ENCODE peak calls at places on chromosome 19, in ten cellular contexts. One of them, this sample, is unnamed.

GRCh38 chr19:42942187-42942789 is 5.3 kb upstream of the PSG7 start:
- DNase-seq in DND-41: no peak
- DNase-seq in GM12864: no peak
- DNase-seq in GM10248: no peak
- DNase-seq in HL-60: no peak
- DNase-seq in fibroblast of mammary gland: peak
- DNase-seq in NB4: peak
- DNase-seq in lower leg skin: no peak
- DNase-seq in transverse colon: no peak
- DNase-seq in stomach: no peak
- DNase-seq in this sample: peak

GRCh38 chr19:4200940-4201542 is 18.6 kb downstream of the ANKRD24 start:
- DNase-seq in DND-41: no peak
- DNase-seq in GM12864: no peak
- DNase-seq in GM10248: no peak
- DNase-seq in HL-60: no peak
- DNase-seq in fibroblast of mammary gland: no peak
- DNase-seq in NB4: no peak
- DNase-seq in lower leg skin: no peak
- DNase-seq in transverse colon: no peak
- DNase-seq in stomach: no peak
- DNase-seq in this sample: no peak

GRCh38 chr19:16084067-16084685 is 7.9 kb downstream of the TPM4 start:
- DNase-seq in DND-41: no peak
- DNase-seq in GM12864: no peak
- DNase-seq in GM10248: no peak
- DNase-seq in HL-60: no peak
- DNase-seq in fibroblast of mammary gland: no peak
- DNase-seq in NB4: peak
- DNase-seq in lower leg skin: no peak
- DNase-seq in transverse colon: no peak
- DNase-seq in stomach: no peak
- DNase-seq in this sample: no peak

GRCh38 chr19:15299568-15300409 is 32.5 kb downstream of the BRD4 start:
- DNase-seq in DND-41: no peak
- DNase-seq in GM12864: no peak
- DNase-seq in GM10248: no peak
- DNase-seq in HL-60: no peak
- DNase-seq in fibroblast of mammary gland: no peak
- DNase-seq in NB4: no peak
- DNase-seq in lower leg skin: no peak
- DNase-seq in transverse colon: no peak
- DNase-seq in stomach: no peak
- DNase-seq in this sample: no peak

GRCh38 chr19:13861714-13862531 is 15.0 kb upstream of the NANOS3 start:
- DNase-seq in DND-41: peak
- DNase-seq in GM12864: peak
- DNase-seq in GM10248: peak
- DNase-seq in HL-60: peak
- DNase-seq in fibroblast of mammary gland: peak
- DNase-seq in NB4: peak
- DNase-seq in lower leg skin: peak
- DNase-seq in transverse colon: peak
- DNase-seq in stomach: peak
- DNase-seq in this sample: peak

GRCh38 chr19:38692458-38693379 is 45.3 kb downstream of the ACTN4 start:
- DNase-seq in DND-41: no peak
- DNase-seq in GM12864: no peak
- DNase-seq in GM10248: no peak
- DNase-seq in HL-60: no peak
- DNase-seq in fibroblast of mammary gland: no peak
- DNase-seq in NB4: no peak
- DNase-seq in lower leg skin: no peak
- DNase-seq in transverse colon: no peak
- DNase-seq in stomach: no peak
- DNase-seq in this sample: no peak

GRCh38 chr19:12834976-12835757 is 788 bp upstream of the RTBDN start:
- DNase-seq in DND-41: no peak
- DNase-seq in GM12864: no peak
- DNase-seq in GM10248: no peak
- DNase-seq in HL-60: no peak
- DNase-seq in fibroblast of mammary gland: no peak
- DNase-seq in NB4: no peak
- DNase-seq in lower leg skin: no peak
- DNase-seq in transverse colon: peak
- DNase-seq in stomach: peak
- DNase-seq in this sample: peak

GRCh38 chr19:3368848-3369336 is 2.5 kb downstream of the NFIC start:
- DNase-seq in DND-41: no peak
- DNase-seq in GM12864: no peak
- DNase-seq in GM10248: no peak
- DNase-seq in HL-60: no peak
- DNase-seq in fibroblast of mammary gland: peak
- DNase-seq in NB4: no peak
- DNase-seq in lower leg skin: no peak
- DNase-seq in transverse colon: no peak
- DNase-seq in stomach: no peak
- DNase-seq in this sample: no peak

GRCh38 chr19:11269408-11269807 is 7.1 kb upstream of the DOCK6 start:
- DNase-seq in DND-41: no peak
- DNase-seq in GM12864: no peak
- DNase-seq in GM10248: no peak
- DNase-seq in HL-60: no peak
- DNase-seq in fibroblast of mammary gland: peak
- DNase-seq in NB4: no peak
- DNase-seq in lower leg skin: no peak
- DNase-seq in transverse colon: no peak
- DNase-seq in stomach: no peak
- DNase-seq in this sample: no peak

GRCh38 chr19:42254083-42254849 is 662 bp downstream of the ERF start:
- DNase-seq in DND-41: peak
- DNase-seq in GM12864: no peak
- DNase-seq in GM10248: peak
- DNase-seq in HL-60: peak
- DNase-seq in fibroblast of mammary gland: peak
- DNase-seq in NB4: peak
- DNase-seq in lower leg skin: peak
- DNase-seq in transverse colon: peak
- DNase-seq in stomach: peak
- DNase-seq in this sample: peak

GRCh38 chr19:45211751-45212381 is 33.3 kb downstream of the BLOC1S3 start:
- DNase-seq in DND-41: no peak
- DNase-seq in GM12864: no peak
- DNase-seq in GM10248: no peak
- DNase-seq in HL-60: no peak
- DNase-seq in fibroblast of mammary gland: no peak
- DNase-seq in NB4: no peak
- DNase-seq in lower leg skin: no peak
- DNase-seq in transverse colon: no peak
- DNase-seq in stomach: peak
- DNase-seq in this sample: peak

GRCh38 chr19:44820648-44821609 is 12.0 kb downstream of the BCAM start:
- DNase-seq in DND-41: no peak
- DNase-seq in GM12864: no peak
- DNase-seq in GM10248: no peak
- DNase-seq in HL-60: no peak
- DNase-seq in fibroblast of mammary gland: peak
- DNase-seq in NB4: no peak
- DNase-seq in lower leg skin: no peak
- DNase-seq in transverse colon: no peak
- DNase-seq in stomach: no peak
- DNase-seq in this sample: peak

GRCh38 chr19:55342044-55342531 is 2.4 kb downstream of the KMT5C start:
- DNase-seq in DND-41: no peak
- DNase-seq in GM12864: no peak
- DNase-seq in GM10248: no peak
- DNase-seq in HL-60: no peak
- DNase-seq in fibroblast of mammary gland: no peak
- DNase-seq in NB4: no peak
- DNase-seq in lower leg skin: no peak
- DNase-seq in transverse colon: no peak
- DNase-seq in stomach: no peak
- DNase-seq in this sample: no peak

GRCh38 chr19:55341191-55342043 is 1.7 kb downstream of the KMT5C start:
- DNase-seq in DND-41: peak
- DNase-seq in GM12864: no peak
- DNase-seq in GM10248: peak
- DNase-seq in HL-60: no peak
- DNase-seq in fibroblast of mammary gland: peak
- DNase-seq in NB4: peak
- DNase-seq in lower leg skin: no peak
- DNase-seq in transverse colon: peak
- DNase-seq in stomach: peak
- DNase-seq in this sample: peak

GRCh38 chr19:55340144-55340783 is 588 bp downstream of the KMT5C start:
- DNase-seq in DND-41: no peak
- DNase-seq in GM12864: no peak
- DNase-seq in GM10248: no peak
- DNase-seq in HL-60: no peak
- DNase-seq in fibroblast of mammary gland: no peak
- DNase-seq in NB4: peak
- DNase-seq in lower leg skin: no peak
- DNase-seq in transverse colon: peak
- DNase-seq in stomach: no peak
- DNase-seq in this sample: no peak

GRCh38 chr19:55339225-55340143 is at the start of gene KMT5C:
- DNase-seq in DND-41: peak
- DNase-seq in GM12864: peak
- DNase-seq in GM10248: peak
- DNase-seq in HL-60: peak
- DNase-seq in fibroblast of mammary gland: peak
- DNase-seq in NB4: peak
- DNase-seq in lower leg skin: peak
- DNase-seq in transverse colon: peak
- DNase-seq in stomach: peak
- DNase-seq in this sample: peak

GRCh38 chr19:55340784-55341147 is 1.1 kb downstream of the KMT5C start:
- DNase-seq in DND-41: peak
- DNase-seq in GM12864: no peak
- DNase-seq in GM10248: no peak
- DNase-seq in HL-60: no peak
- DNase-seq in fibroblast of mammary gland: no peak
- DNase-seq in NB4: peak
- DNase-seq in lower leg skin: no peak
- DNase-seq in transverse colon: peak
- DNase-seq in stomach: no peak
- DNase-seq in this sample: no peak
- TF ChIP-seq CTCF in DND-41: peak
- TF ChIP-seq CTCF in GM12864: no peak
- TF ChIP-seq CTCF in GM10248: peak
- TF ChIP-seq CTCF in HL-60: no peak
- TF ChIP-seq CTCF in fibroblast of mammary gland: no peak
- TF ChIP-seq CTCF in NB4: peak
- TF ChIP-seq CTCF in lower leg skin: no peak
- TF ChIP-seq CTCF in transverse colon: no peak
- TF ChIP-seq CTCF in stomach: no peak
- TF ChIP-seq CTCF in this sample: no peak

GRCh38 chr19:18340990-18341868 is 831 bp downstream of the PGPEP1 start:
- DNase-seq in DND-41: peak
- DNase-seq in GM12864: no peak
- DNase-seq in GM10248: peak
- DNase-seq in HL-60: no peak
- DNase-seq in fibroblast of mammary gland: peak
- DNase-seq in NB4: peak
- DNase-seq in lower leg skin: no peak
- DNase-seq in transverse colon: peak
- DNase-seq in stomach: peak
- DNase-seq in this sample: peak
- TF ChIP-seq CTCF in DND-41: no peak
- TF ChIP-seq CTCF in GM12864: peak
- TF ChIP-seq CTCF in GM10248: peak
- TF ChIP-seq CTCF in HL-60: no peak
- TF ChIP-seq CTCF in fibroblast of mammary gland: no peak
- TF ChIP-seq CTCF in NB4: no peak
- TF ChIP-seq CTCF in lower leg skin: no peak
- TF ChIP-seq CTCF in transverse colon: no peak
- TF ChIP-seq CTCF in stomach: no peak
- TF ChIP-seq CTCF in this sample: no peak

GRCh38 chr19:5240011-5240410 is 100.6 kb downstream of the PTPRS start:
- DNase-seq in DND-41: no peak
- DNase-seq in GM12864: no peak
- DNase-seq in GM10248: no peak
- DNase-seq in HL-60: no peak
- DNase-seq in fibroblast of mammary gland: no peak
- DNase-seq in NB4: no peak
- DNase-seq in lower leg skin: no peak
- DNase-seq in transverse colon: no peak
- DNase-seq in stomach: no peak
- DNase-seq in this sample: no peak
- TF ChIP-seq CTCF in DND-41: no peak
- TF ChIP-seq CTCF in GM12864: no peak
- TF ChIP-seq CTCF in GM10248: no peak
- TF ChIP-seq CTCF in HL-60: no peak
- TF ChIP-seq CTCF in fibroblast of mammary gland: no peak
- TF ChIP-seq CTCF in NB4: no peak
- TF ChIP-seq CTCF in lower leg skin: no peak
- TF ChIP-seq CTCF in transverse colon: no peak
- TF ChIP-seq CTCF in stomach: no peak
- TF ChIP-seq CTCF in this sample: no peak

DNA sequence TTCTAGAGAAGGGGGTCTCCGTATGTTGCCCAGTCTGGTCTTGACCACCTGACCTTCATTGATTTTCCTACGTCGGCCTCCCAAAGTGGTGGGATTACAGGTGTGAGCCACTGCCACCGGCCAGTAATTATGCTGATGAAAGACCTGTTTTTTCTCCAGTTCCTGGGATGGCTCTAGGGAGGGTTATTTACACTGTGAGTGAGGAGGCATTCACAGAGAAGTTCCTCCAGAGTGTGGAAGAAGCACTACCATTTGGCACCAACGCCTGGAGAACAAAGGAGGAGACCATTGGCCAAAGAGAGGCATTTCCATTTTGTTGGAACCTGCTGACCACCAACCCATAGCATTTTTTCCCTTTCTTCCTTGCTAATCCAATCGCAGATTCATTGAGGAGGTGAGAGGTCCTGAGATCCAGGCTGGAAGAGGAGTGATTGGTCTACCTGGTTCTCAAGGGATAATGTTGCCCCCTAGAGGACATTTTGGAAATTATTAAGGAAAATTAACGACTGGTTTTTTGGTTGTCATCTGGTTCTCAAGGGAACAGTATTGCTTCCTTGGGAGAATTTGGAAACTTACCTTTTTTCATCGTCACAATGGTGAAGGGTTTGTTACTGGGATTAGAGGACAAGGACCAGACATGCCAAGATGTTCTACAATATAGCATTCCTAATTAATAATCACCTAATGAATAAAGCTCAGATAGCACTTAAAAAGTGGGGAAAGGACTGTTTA is 5.5 kb upstream of the SAE1 start:
- DNase-seq in DND-41: peak
- DNase-seq in GM12864: no peak
- DNase-seq in GM10248: peak
- DNase-seq in HL-60: peak
- DNase-seq in fibroblast of mammary gland: peak
- DNase-seq in NB4: peak
- DNase-seq in lower leg skin: no peak
- DNase-seq in transverse colon: no peak
- DNase-seq in stomach: no peak
- DNase-seq in this sample: peak
- TF ChIP-seq CTCF in DND-41: peak
- TF ChIP-seq CTCF in GM12864: peak
- TF ChIP-seq CTCF in GM10248: peak
- TF ChIP-seq CTCF in HL-60: peak
- TF ChIP-seq CTCF in fibroblast of mammary gland: peak
- TF ChIP-seq CTCF in NB4: peak
- TF ChIP-seq CTCF in lower leg skin: peak
- TF ChIP-seq CTCF in transverse colon: peak
- TF ChIP-seq CTCF in stomach: peak
- TF ChIP-seq CTCF in this sample: peak

GRCh38 chr19:9912551-9913236 is 23.6 kb downstream of the OLFM2 start:
- DNase-seq in DND-41: no peak
- DNase-seq in GM12864: no peak
- DNase-seq in GM10248: no peak
- DNase-seq in HL-60: no peak
- DNase-seq in fibroblast of mammary gland: no peak
- DNase-seq in NB4: no peak
- DNase-seq in lower leg skin: no peak
- DNase-seq in transverse colon: no peak
- DNase-seq in stomach: no peak
- DNase-seq in this sample: no peak
- TF ChIP-seq CTCF in DND-41: no peak
- TF ChIP-seq CTCF in GM12864: no peak
- TF ChIP-seq CTCF in GM10248: no peak
- TF ChIP-seq CTCF in HL-60: no peak
- TF ChIP-seq CTCF in fibroblast of mammary gland: no peak
- TF ChIP-seq CTCF in NB4: no peak
- TF ChIP-seq CTCF in lower leg skin: no peak
- TF ChIP-seq CTCF in transverse colon: no peak
- TF ChIP-seq CTCF in stomach: no peak
- TF ChIP-seq CTCF in this sample: no peak

This sample was measured in testis.